ENCODE peak calls at places on chromosomes 4 and X, in nine cellular contexts. Y is body of pancreas, L is testis, Q is heart left ventricle, E is prostate gland, P is adrenal gland, K is NB4, N is thyroid gland, I is uterus. M is an unnamed sample.

GRCh38 chr4:76750716-76751115 is 147.2 kb downstream of the SOWAHB start:
- DNase-seq in Y (no peak), L (no peak), P (no peak), I (no peak), K (no peak), E (no peak), Q (no peak), N (no peak), M (no peak)

GRCh38 chrX:130125090-130125489 is 14.8 kb upstream of the ELF4 start:
- DNase-seq in Y (peak), E (peak), L (no peak), K (no peak), P (no peak), Q (peak), I (peak), N (no peak), M (no peak)

GRCh38 chr4:89249313-89249712 is 58.3 kb downstream of the GPRIN3 start:
- DNase-seq in P (no peak), N (no peak), K (no peak), E (no peak), L (no peak), Y (peak), I (no peak), Q (no peak), M (no peak)

GRCh38 chr4:118910221-118910620 is 21.6 kb downstream of the SYNPO2 start:
- DNase-seq in Y (no peak), E (no peak), N (no peak), P (no peak), K (no peak), L (no peak), Q (no peak), I (no peak), M (no peak)

GRCh38 chr4:44447563-44448504 is 775 bp downstream of the KCTD8 start:
- DNase-seq in E (peak), Q (peak), N (peak), Y (peak), L (peak), K (no peak), I (peak), P (peak), M (peak)

GRCh38 chr4:155249036-155249566 is 40.7 kb downstream of the NPY2R start:
- DNase-seq in K (no peak), P (no peak), E (no peak), N (no peak), Q (no peak), I (no peak), Y (no peak), L (no peak), M (no peak)

GRCh38 chr4:40564004-40564403 is 65.7 kb downstream of the RBM47 start:
- DNase-seq in K (peak), P (no peak), N (no peak), E (no peak), L (no peak), Y (peak), I (no peak), Q (peak), M (no peak)

GRCh38 chr4:136803430-136803829 is 728.9 kb downstream of the PCDH18 start:
- DNase-seq in Y (no peak), L (no peak), E (no peak), Q (no peak), I (no peak), P (no peak), K (no peak), N (no peak), M (no peak)

GRCh38 chr4:53490161-53490915 is 100.9 kb downstream of the LNX1 start:
- DNase-seq in I (no peak), L (no peak), N (no peak), Q (no peak), K (no peak), E (no peak), Y (no peak), P (no peak), M (no peak)

GRCh38 chrX:151151668-151152267 is 24.6 kb upstream of the GPR50 start:
- DNase-seq in Y (peak), L (peak), I (no peak), P (peak), E (peak), N (peak), K (peak), Q (peak), M (no peak)

GRCh38 chr4:6659897-6660296 is 19.4 kb downstream of the MRFAP1 start:
- DNase-seq in P (no peak), N (no peak), E (no peak), Y (no peak), I (no peak), L (no peak), Q (no peak), K (no peak), M (no peak)

GRCh38 chr4:30863031-30863430 is 142.9 kb downstream of the PCDH7 start:
- DNase-seq in P (no peak), N (no peak), E (no peak), Y (no peak), Q (no peak), I (no peak), L (no peak), K (no peak), M (no peak)

GRCh38 chrX:24334473-24334872 is 20.6 kb upstream of the SUPT20HL2 start:
- DNase-seq in Y (no peak), E (no peak), Q (no peak), I (no peak), P (no peak), L (no peak), N (no peak), K (no peak), M (no peak)

GRCh38 chrX:135421537-135421931 is 210 bp upstream of the SMIM10L2A start:
- DNase-seq in Q (peak), L (peak), P (peak), Y (peak), N (peak), I (peak), E (peak), K (peak), M (peak)

GRCh38 chrX:103818844-103819243 is 13.2 kb downstream of the RAB9B start:
- DNase-seq in L (no peak), I (no peak), P (no peak), E (no peak), Q (no peak), Y (no peak), N (no peak), K (no peak), M (no peak)

GRCh38 chr4:48967626-48968025 is 18.4 kb upstream of the CWH43 start:
- DNase-seq in Q (no peak), N (peak), P (no peak), E (no peak), K (no peak), I (no peak), L (no peak), Y (no peak), M (no peak)

GRCh38 chr4:140373328-140374129 is at the start of gene SCOC:
- DNase-seq in P (peak), I (peak), L (peak), K (peak), Y (peak), E (peak), N (peak), Q (peak), M (peak)
- TF ChIP-seq POLR2A in P (peak), I (peak), L (peak), K (peak), Y (peak), E (peak), N (peak), Q (peak), M (peak)

GRCh38 chr4:10184051-10184450 is 67.5 kb upstream of the WDR1 start:
- DNase-seq in K (peak), P (no peak), Y (no peak), L (no peak), E (no peak), Q (no peak), I (no peak), N (no peak), M (no peak)

GRCh38 chr4:10185518-10186227 is 69.1 kb upstream of the WDR1 start:
- DNase-seq in P (peak), I (no peak), Y (no peak), Q (no peak), N (no peak), E (no peak), L (no peak), K (no peak), M (no peak)

GRCh38 chr4:10183462-10183861 is 66.9 kb upstream of the WDR1 start:
- DNase-seq in Q (no peak), Y (no peak), N (no peak), E (no peak), I (no peak), K (peak), L (no peak), P (no peak), M (no peak)

GRCh38 chr4:10182446-10183424 is 66.1 kb upstream of the WDR1 start:
- DNase-seq in L (no peak), I (no peak), E (no peak), K (no peak), Y (no peak), Q (no peak), P (no peak), N (no peak), M (no peak)

GRCh38 chr4:10184501-10184938 is 67.9 kb upstream of the WDR1 start:
- DNase-seq in E (no peak), K (peak), N (no peak), I (no peak), L (no peak), P (no peak), Y (no peak), Q (no peak), M (no peak)
- TF ChIP-seq CTCF in E (no peak), K (no peak), N (no peak), I (no peak), L (no peak), P (no peak), Y (no peak), Q (no peak), M (no peak)

GRCh38 chrX:139930923-139931645 is 1.8 kb downstream of the ATP11C start:
- DNase-seq in I (no peak), P (peak), L (peak), E (peak), Q (peak), Y (peak), K (peak), N (peak), M (no peak)
- TF ChIP-seq POLR2A in I (no peak), P (no peak), L (no peak), E (no peak), Q (no peak), Y (no peak), K (no peak), N (no peak), M (no peak)

DNA sequence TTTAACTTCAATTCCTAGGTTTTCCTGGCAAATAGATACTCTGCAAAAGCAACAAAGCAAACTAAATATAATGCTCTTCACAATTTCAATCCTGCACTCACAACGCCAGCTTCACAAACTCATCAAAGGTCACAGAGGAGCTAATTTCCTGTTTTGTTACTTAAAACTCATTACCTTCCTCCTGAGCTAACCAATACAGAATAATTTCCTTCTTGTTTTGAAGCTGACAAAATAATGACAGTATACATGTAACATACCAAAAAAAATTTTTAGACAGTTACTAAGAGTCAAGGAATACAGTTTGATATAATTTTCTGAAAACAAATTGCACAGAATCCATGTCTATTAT is 17.9 kb downstream of the CNOT6L start:
- DNase-seq in E (no peak), N (no peak), I (no peak), Q (no peak), L (no peak), P (no peak), Y (no peak), K (peak), M (no peak)
- TF ChIP-seq CTCF in E (no peak), N (no peak), I (no peak), Q (no peak), L (no peak), P (no peak), Y (no peak), K (no peak), M (no peak)

GRCh38 chr4:46730075-46730474 is 179.0 kb downstream of the COX7B2 start:
- DNase-seq in K (no peak), I (no peak), L (no peak), Y (no peak), E (no peak), N (no peak), P (no peak), Q (no peak), M (no peak)
- TF ChIP-seq POLR2A in K (no peak), I (no peak), L (no peak), Y (no peak), E (no peak), N (no peak), P (no peak), Q (no peak), M (no peak)

GRCh38 chr4:74624351-74625151 is 169.8 kb downstream of the BTC start:
- DNase-seq in Y (no peak), I (no peak), K (peak), P (no peak), N (no peak), E (no peak), L (no peak), Q (no peak), M (no peak)

GRCh38 chr4:74619931-74620702 is 174.2 kb downstream of the BTC start:
- DNase-seq in E (no peak), P (no peak), Q (no peak), Y (no peak), K (no peak), N (no peak), I (no peak), L (no peak), M (no peak)

GRCh38 chr4:74625981-74626380 is 168.3 kb downstream of the BTC start:
- DNase-seq in P (no peak), L (no peak), K (no peak), E (no peak), I (no peak), Q (no peak), N (no peak), Y (no peak), M (no peak)

GRCh38 chr4:74621616-74622015 is 172.7 kb downstream of the BTC start:
- DNase-seq in P (no peak), K (no peak), E (no peak), Y (no peak), I (no peak), L (no peak), Q (no peak), N (no peak), M (no peak)

GRCh38 chr4:74623041-74623440 is 171.3 kb downstream of the BTC start:
- DNase-seq in N (no peak), K (peak), P (no peak), E (no peak), Y (peak), Q (no peak), I (no peak), L (peak), M (no peak)
- TF ChIP-seq CTCF in N (no peak), K (peak), P (peak), E (peak), Y (peak), Q (peak), I (no peak), L (peak), M (peak)

GRCh38 chr4:75726577-75726976 is 2.2 kb downstream of the USO1 start:
- DNase-seq in Q (no peak), N (peak), K (no peak), E (no peak), Y (no peak), L (peak), P (no peak), I (no peak), M (no peak)

GRCh38 chr4:75723117-75723801 is 1.1 kb upstream of the USO1 start:
- DNase-seq in K (peak), Q (no peak), Y (peak), I (no peak), L (no peak), N (no peak), E (no peak), P (no peak), M (no peak)

GRCh38 chr4:75724066-75724866 is at the start of gene USO1:
- DNase-seq in K (peak), Q (peak), N (peak), Y (peak), E (peak), I (peak), L (peak), P (peak), M (peak)

GRCh38 chr4:75723802-75724065 is 643 bp upstream of the USO1 start:
- DNase-seq in N (no peak), K (no peak), L (no peak), Q (no peak), P (no peak), E (no peak), I (no peak), Y (no peak), M (no peak)

DNA sequence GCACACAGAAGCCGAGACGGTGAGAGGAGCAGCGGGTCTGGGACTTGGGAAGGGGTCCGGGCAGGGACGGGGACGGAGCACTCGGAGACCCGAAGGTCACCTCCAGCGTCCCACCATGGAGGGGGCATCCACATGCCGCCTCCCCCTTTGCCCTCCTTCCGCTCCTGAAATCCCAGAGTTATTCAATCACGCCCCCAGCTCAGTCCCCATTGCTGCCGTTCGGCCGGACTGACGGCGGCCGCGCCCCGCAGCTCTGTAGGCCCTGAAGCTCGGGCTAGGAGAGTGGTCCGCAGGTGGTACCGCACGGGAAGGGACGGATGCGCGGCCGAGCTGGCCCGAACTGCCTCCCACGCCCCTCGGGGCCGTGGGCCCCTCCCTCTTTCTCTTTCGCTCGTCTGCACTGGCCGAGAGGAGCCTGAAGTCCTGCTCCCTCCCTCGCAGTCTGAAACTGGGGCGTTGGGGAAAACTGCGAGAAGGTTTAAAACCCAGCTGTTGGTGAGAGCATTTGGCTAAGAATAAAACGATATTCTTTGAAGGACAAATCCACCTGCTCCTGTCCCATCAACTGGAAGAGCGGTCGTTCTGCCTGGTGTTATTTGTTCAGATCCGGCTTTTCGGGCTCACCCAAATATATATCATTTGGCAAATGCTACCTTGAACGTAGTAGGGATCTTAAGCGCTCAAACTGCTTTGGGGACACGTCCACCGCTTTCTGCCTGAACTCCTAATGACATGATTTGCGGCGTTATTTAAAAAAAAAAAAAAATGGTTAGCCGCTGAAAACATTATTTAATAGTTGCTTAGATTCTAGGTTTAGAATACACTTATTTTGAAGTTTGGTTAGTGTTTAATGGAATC is 719 bp downstream of the USO1 start:
- DNase-seq in L (peak), N (peak), Q (peak), K (peak), E (peak), P (peak), I (peak), Y (peak), M (peak)
- TF ChIP-seq POLR2A in L (no peak), N (peak), Q (no peak), K (no peak), E (peak), P (no peak), I (no peak), Y (no peak), M (peak)

DNA sequence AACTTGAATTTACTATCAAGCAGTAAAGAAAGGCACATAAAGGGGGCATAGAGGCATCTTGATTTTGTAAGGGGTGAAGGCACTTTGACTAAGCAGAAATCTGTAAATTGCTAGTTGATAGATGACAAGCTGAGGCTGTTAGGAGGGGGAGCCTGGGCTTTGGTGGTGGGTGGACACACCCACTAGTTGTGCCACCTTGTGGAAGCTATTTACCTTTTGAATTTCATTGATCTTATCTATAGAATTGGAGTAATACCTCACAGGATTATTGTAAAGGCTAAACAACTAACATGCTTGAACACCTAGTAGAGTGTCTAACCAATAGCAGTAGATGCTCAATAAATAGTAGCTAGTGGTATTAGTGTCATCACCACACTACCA is 142.8 kb upstream of the KCNIP4 start:
- DNase-seq in P (no peak), L (no peak), I (no peak), E (no peak), Y (no peak), K (no peak), Q (no peak), N (no peak), M (no peak)
- TF ChIP-seq CTCF in P (no peak), L (no peak), I (no peak), E (no peak), Y (no peak), K (no peak), Q (no peak), N (no peak), M (no peak)